ENCODE peak calls at places on chromosomes 5 and 9, in four cellular contexts. L is GM12878, W is WTC11, P is K562. V is an unnamed sample.

GRCh38 chr5:32217886-32218396 is 43.8 kb upstream of the GOLPH3 start:
- DNase-seq in L (no peak), W (no peak), P (peak; percentile 34), V (peak; percentile 53)

GRCh38 chr5:140261403-140262171 is 41.3 kb downstream of the PFDN1 start:
- DNase-seq in L (no peak), W (no peak), P (peak; percentile 86), V (peak; percentile 85)

GRCh38 chr9:75962186-75963036 is 71.9 kb downstream of the PCSK5 start:
- DNase-seq in L (no peak), W (no peak), P (no peak), V (no peak)

GRCh38 chr5:154308457-154309360 is 118.2 kb downstream of the GALNT10 start:
- DNase-seq in L (no peak), W (no peak), P (no peak), V (no peak)

GRCh38 chr5:181028032-181028819 is 11.8 kb upstream of the BTNL9 start:
- DNase-seq in L (no peak), W (peak; percentile 74), P (peak; percentile 89), V (no peak)

GRCh38 chr5:72402959-72403628 is 82.9 kb downstream of the PTCD2 start:
- DNase-seq in L (no peak), W (peak; percentile 46), P (peak; percentile 26), V (no peak)

GRCh38 chr9:114072181-114073140 is 5.6 kb downstream of the AMBP start:
- DNase-seq in L (no peak), W (no peak), P (no peak), V (no peak)

GRCh38 chr9:133635903-133636531 is at the start of gene DBH:
- DNase-seq in L (no peak), W (no peak), P (no peak), V (no peak)

GRCh38 chr5:53167836-53168235 is 58.3 kb upstream of the MOCS2 start:
- DNase-seq in L (no peak), W (no peak), P (no peak), V (no peak)

GRCh38 chr9:2676466-2676865 is 40.8 kb upstream of the KCNV2 start:
- DNase-seq in L (no peak), W (no peak), P (no peak), V (peak; percentile 13)

GRCh38 chr9:76394896-76395244 is 644 bp upstream of the RFK start:
- DNase-seq in L (peak; percentile 23), W (peak; percentile 33), P (peak; percentile 74), V (peak; percentile 93)

GRCh38 chr9:108634669-108635462 is 220.9 kb downstream of the ACTL7B start:
- DNase-seq in L (no peak), W (no peak), P (no peak), V (no peak)

GRCh38 chr5:115575167-115576070 is 26.9 kb downstream of the TICAM2 start:
- DNase-seq in L (no peak), W (no peak), P (no peak), V (peak; percentile 2)

GRCh38 chr5:173823721-173824567 is 64.2 kb upstream of the CPEB4 start:
- DNase-seq in L (no peak), W (no peak), P (no peak), V (peak; percentile 98)

GRCh38 chr5:87116821-87117512 is 150.7 kb upstream of the RASA1 start:
- DNase-seq in L (peak; percentile 89), W (no peak), P (peak; percentile 26), V (no peak)

GRCh38 chr9:91214086-91214485 is 147.6 kb downstream of the AUH start:
- DNase-seq in L (no peak), W (no peak), P (no peak), V (no peak)

GRCh38 chr9:131627846-131628820 is 82.8 kb downstream of the PRRT1B start:
- DNase-seq in L (no peak), W (no peak), P (no peak), V (no peak)

GRCh38 chr5:109412981-109413402 is 3.2 kb upstream of the PJA2 start:
- DNase-seq in L (no peak), W (no peak), P (no peak), V (peak; percentile 64)

GRCh38 chr5:16225927-16226326 is 46.3 kb upstream of the MARCHF11 start:
- DNase-seq in L (no peak), W (no peak), P (no peak), V (no peak)

GRCh38 chr5:42984307-42984706 is 55.8 kb downstream of the ANXA2R start:
- DNase-seq in L (no peak), W (no peak), P (no peak), V (no peak)

GRCh38 chr5:42985129-42986037 is 54.7 kb downstream of the ANXA2R start:
- DNase-seq in L (no peak), W (no peak), P (no peak), V (peak; percentile 43)

DNA sequence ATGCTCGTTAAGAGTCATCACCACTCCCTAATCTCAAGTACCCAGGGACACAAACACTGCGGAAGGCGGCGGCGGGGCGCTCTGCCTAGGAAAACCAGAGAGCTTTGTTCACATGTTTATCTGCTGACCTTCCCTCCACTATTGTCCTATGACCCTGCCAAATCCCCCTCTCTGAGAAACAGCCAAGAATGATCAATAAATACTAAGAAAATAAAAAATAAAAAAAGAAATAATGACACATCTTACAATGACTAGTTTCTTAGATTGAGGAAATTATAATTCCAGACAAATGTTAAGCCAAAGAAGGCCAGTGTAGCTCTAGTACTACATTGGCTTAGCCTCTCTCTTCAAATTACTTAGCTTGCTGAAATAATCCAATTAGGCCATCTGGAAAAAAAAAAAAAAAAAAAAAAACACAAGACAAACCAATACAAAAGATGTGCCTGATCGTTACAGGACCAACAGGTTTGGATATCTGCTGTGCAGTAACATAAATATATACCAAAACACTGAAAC is 58.0 kb downstream of the ANXA2R start:
- DNase-seq in L (no peak), W (no peak), P (no peak), V (no peak)
- TF ChIP-seq ETV6 in L (no peak), W (no peak), P (no peak), V (no peak)

DNA sequence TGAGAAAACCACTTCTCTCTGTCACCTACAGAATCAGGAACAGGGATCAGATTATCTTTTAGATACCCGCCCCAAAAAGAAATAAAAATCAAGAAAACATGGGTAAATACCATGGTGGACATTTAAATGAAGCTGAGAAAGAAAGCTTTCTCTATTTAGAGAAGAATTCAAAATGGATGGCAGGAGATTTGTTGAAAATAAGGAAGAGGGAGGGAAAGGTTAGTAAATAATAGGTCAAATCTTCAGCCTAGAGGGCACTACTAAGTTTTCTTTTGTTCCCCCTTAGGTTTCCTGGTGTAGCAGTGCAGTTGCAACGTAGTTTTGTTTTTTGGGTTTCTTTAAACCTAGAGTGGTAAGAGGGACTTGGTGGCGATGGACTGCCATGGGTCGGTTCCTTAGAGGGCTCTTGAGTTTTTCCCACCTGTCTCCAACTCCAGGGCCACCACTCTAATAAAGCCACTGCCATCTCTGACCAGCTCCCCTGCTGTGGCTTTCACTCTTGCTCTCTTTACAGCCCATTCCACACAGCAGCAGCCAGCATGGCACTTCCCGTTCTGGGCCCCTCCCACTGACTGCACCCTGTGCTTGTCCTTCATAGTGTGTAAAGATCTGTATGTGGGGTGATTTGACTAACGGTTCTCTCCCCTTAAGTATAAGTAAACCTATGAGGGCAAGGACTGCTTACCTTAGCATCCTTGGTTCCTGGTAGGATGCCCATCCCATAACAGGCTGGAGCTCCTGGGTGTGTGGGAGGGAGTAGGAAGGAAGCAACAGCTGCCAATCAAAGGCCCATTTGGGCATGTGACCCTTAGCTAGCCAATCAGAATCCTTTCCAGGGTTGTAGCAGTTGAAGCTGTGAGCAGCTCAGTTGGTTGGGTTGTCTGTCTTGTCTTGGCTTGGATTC is 118.3 kb downstream of the SLC1A3 start:
- DNase-seq in L (peak; percentile 94), W (no peak), P (peak; percentile 77), V (no peak)
- TF ChIP-seq ETV6 in L (no peak), W (no peak), P (no peak), V (no peak)

DNA sequence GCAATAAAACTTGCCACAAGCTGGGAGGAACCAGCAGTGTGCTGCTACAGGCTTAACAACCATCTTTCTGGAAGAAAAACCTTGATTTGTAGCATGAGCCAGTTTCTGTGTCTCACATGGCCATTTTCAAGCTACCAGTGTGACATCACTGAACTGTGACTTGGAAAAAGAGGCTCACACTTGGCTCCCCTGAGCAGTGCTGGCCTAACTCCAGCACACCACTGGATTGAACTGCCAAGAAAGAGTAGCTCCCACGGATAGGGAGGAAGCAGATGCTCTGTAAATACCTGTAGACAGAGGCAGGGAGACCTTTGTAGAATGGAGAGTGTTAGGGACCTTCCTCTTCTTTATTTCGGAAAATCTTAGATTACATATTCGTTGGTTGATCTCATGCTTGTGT is 197.9 kb downstream of the SH3GL2 start:
- DNase-seq in L (no peak), W (no peak), P (no peak), V (no peak)
- TF ChIP-seq ETV6 in L (no peak), W (no peak), P (no peak), V (no peak)

GRCh38 chr5:7186818-7187217 is 209.1 kb upstream of the ADCY2 start:
- DNase-seq in L (no peak), W (no peak), P (no peak), V (no peak)

GRCh38 chr5:7190727-7191126 is 205.2 kb upstream of the ADCY2 start:
- DNase-seq in L (no peak), W (no peak), P (no peak), V (no peak)

GRCh38 chr5:7181841-7182240 is 214.1 kb upstream of the ADCY2 start:
- DNase-seq in L (no peak), W (no peak), P (no peak), V (no peak)

GRCh38 chr5:7185742-7186141 is 210.2 kb upstream of the ADCY2 start:
- DNase-seq in L (no peak), W (no peak), P (no peak), V (no peak)
- TF ChIP-seq ETV6 in L (no peak), W (no peak), P (no peak), V (no peak)

GRCh38 chr9:135229701-135230385 is 142.4 kb downstream of the OLFM1 start:
- DNase-seq in L (no peak), W (no peak), P (no peak), V (no peak)
- TF ChIP-seq ETV6 in L (no peak), W (no peak), P (no peak), V (no peak)

GRCh38 chr5:81006231-81006630 is 46.1 kb downstream of the RASGRF2 start:
- DNase-seq in L (no peak), W (no peak), P (no peak), V (no peak)

GRCh38 chr5:81010636-81011035 is 50.5 kb downstream of the RASGRF2 start:
- DNase-seq in L (no peak), W (no peak), P (no peak), V (no peak)

GRCh38 chr5:81006955-81007636 is 46.9 kb downstream of the RASGRF2 start:
- DNase-seq in L (no peak), W (no peak), P (no peak), V (no peak)

GRCh38 chr5:81005708-81006107 is 45.5 kb downstream of the RASGRF2 start:
- DNase-seq in L (no peak), W (no peak), P (no peak), V (no peak)

DNA sequence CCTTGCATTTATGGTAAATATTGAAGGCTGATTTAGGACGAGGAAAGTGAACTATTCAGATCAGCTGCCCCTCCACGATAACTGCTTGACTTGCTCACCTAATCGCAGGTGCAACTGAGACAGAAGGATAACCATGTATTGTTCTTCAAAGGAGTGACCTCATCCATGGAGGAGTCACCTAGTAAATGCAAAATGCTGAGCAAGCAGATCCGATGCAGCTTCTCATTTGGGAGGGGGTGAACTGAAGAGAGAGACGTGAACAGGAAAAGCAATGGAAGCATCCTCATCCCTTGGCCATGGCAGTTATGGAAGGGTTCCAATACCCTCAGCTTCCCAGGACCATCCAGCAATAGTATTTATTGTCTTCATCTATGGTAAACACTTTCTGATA is 47.5 kb downstream of the RASGRF2 start:
- DNase-seq in L (no peak), W (no peak), P (no peak), V (no peak)
- TF ChIP-seq ETV6 in L (no peak), W (no peak), P (no peak), V (no peak)

V was measured in HepG2.